ENCODE peak calls at places on chromosomes 12 and 14, in six cellular contexts. S is progenitor cell of endocrine pancreas, N is GM20000, D is psoas muscle, H is fibroblast of lung, V is dorsolateral prefrontal cortex. X is an unnamed sample.

GRCh38 chr12:31875609-31875964 is 83.6 kb upstream of the RESF1 start:
- DNase-seq in S (no peak), N (no peak), D (no peak), H (no peak), V (no peak), X (no peak)

GRCh38 chr14:103916636-103917262 is 11.5 kb upstream of the TDRD9 start:
- DNase-seq in S (no peak), N (no peak), D (no peak), H (peak; percentile 50), V (peak; percentile 40), X (no peak)

GRCh38 chr14:84162658-84163057 is 1367.3 kb upstream of the FLRT2 start:
- DNase-seq in S (no peak), N (no peak), D (no peak), H (no peak), V (no peak), X (no peak)

GRCh38 chr14:54394596-54394995 is 2.2 kb upstream of the CDKN3 start:
- DNase-seq in S (no peak), N (no peak), D (no peak), H (no peak), V (no peak), X (no peak)

GRCh38 chr12:32988982-32989381 is 92.4 kb upstream of the PKP2 start:
- DNase-seq in S (no peak), N (no peak), D (no peak), H (peak; percentile 12), V (no peak), X (no peak)

GRCh38 chr12:121145221-121145620 is 12.5 kb downstream of the P2RX7 start:
- DNase-seq in S (no peak), N (no peak), D (no peak), H (peak; percentile 26), V (no peak), X (no peak)

GRCh38 chr14:67733609-67734008 is 31.9 kb downstream of the RDH12 start:
- DNase-seq in S (no peak), N (no peak), D (no peak), H (no peak), V (no peak), X (no peak)

GRCh38 chr14:54709444-54709843 is 142.5 kb downstream of the SAMD4A start:
- DNase-seq in S (no peak), N (peak; percentile 66), D (no peak), H (peak; percentile 45), V (no peak), X (peak; percentile 56)

GRCh38 chr14:82238649-82239048 is 705.0 kb upstream of the SEL1L start:
- DNase-seq in S (no peak), N (no peak), D (no peak), H (no peak), V (no peak), X (no peak)

GRCh38 chr12:30694412-30694955 is 1.2 kb downstream of the IPO8 start:
- DNase-seq in S (no peak), N (peak; percentile 23), D (no peak), H (no peak), V (no peak), X (no peak)

GRCh38 chr12:118763239-118763638 is 218.1 kb upstream of the SRRM4 start:
- DNase-seq in S (no peak), N (no peak), D (no peak), H (no peak), V (no peak), X (no peak)

GRCh38 chr12:13135336-13136178 is 32.1 kb upstream of the GSG1 start:
- DNase-seq in S (no peak), N (no peak), D (peak; percentile 66), H (peak; percentile 88), V (peak; percentile 42), X (no peak)

GRCh38 chr12:28223853-28224252 is 33.6 kb downstream of the CCDC91 start:
- DNase-seq in S (no peak), N (no peak), D (no peak), H (no peak), V (no peak), X (no peak)

GRCh38 chr12:116236148-116236731 is 41.3 kb downstream of the MED13L start:
- DNase-seq in S (no peak), N (peak; percentile 49), D (no peak), H (peak; percentile 66), V (no peak), X (peak; percentile 3)

GRCh38 chr12:120737557-120738251 is 12.1 kb downstream of the ACADS start:
- DNase-seq in S (no peak), N (no peak), D (no peak), H (no peak), V (no peak), X (no peak)

GRCh38 chr14:21300892-21301291 is 21.0 kb downstream of the RPGRIP1 start:
- DNase-seq in S (peak; percentile 27), N (no peak), D (no peak), H (peak; percentile 11), V (peak; percentile 53), X (no peak)

GRCh38 chr12:45586486-45586885 is 143.0 kb upstream of the ARID2 start:
- DNase-seq in S (no peak), N (no peak), D (no peak), H (no peak), V (no peak), X (no peak)

GRCh38 chr12:7460375-7461259 is 16.7 kb upstream of the CD163L1 start:
- DNase-seq in S (peak; percentile 62), N (peak; percentile 62), D (no peak), H (peak; percentile 23), V (peak; percentile 67), X (no peak)

GRCh38 chr12:24469089-24469488 is 479.8 kb downstream of the BCAT1 start:
- DNase-seq in S (no peak), N (no peak), D (no peak), H (no peak), V (no peak), X (no peak)

GRCh38 chr14:76644875-76645518 is 116.3 kb upstream of the VASH1 start:
- DNase-seq in S (peak; percentile 55), N (peak; percentile 54), D (no peak), H (peak; percentile 14), V (peak; percentile 59), X (no peak)

GRCh38 chr12:42270596-42270995 is 32.5 kb upstream of the YAF2 start:
- DNase-seq in S (no peak), N (no peak), D (no peak), H (no peak), V (no peak), X (no peak)

GRCh38 chr14:23153891-23154796 is 29.3 kb downstream of the SLC7A8 start:
- DNase-seq in S (no peak), N (no peak), D (peak; percentile 94), H (peak; percentile 54), V (peak; percentile 64), X (no peak)

GRCh38 chr12:113867258-113867657 is 98.9 kb downstream of the RBM19 start:
- DNase-seq in S (no peak), N (no peak), D (no peak), H (no peak), V (no peak), X (no peak)
- TF ChIP-seq CTCF in S (peak; percentile 60), N (no peak), D (no peak), H (no peak), V (no peak), X (no peak)

DNA sequence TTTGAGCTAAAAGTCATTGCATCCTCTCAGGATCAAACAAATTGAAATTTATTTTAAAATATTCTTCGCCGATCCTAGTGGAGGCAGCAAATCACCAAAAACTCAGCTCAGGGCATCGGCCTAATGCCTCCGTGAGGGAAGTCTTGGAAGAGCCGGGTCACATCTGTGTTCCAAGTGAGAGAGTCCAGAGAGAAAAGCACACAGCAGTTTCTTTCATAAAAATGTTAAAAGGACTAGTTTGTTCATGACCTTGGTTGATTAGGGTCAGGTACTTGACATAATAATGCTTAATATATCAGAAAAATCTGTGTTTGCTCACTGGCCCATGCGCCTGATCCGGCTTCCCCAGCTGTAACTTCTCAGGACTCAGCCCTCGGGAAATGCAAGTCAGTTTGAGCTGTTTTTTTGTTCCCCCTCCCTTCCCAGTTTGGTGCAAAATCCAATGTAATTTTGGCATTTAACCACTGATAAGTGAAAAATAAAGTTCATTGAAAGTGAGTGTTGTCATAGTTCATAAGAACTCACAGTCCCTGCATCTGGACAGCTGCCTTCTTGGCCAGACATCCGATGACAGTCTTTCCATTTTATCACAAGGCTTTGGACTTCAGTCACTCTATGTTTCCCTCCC is 161.7 kb downstream of the CAND1 start:
- DNase-seq in S (no peak), N (no peak), D (peak; percentile 68), H (no peak), V (no peak), X (no peak)
- TF ChIP-seq CTCF in S (no peak), N (no peak), D (peak; percentile 20), H (peak; percentile 31), V (no peak), X (no peak)

DNA sequence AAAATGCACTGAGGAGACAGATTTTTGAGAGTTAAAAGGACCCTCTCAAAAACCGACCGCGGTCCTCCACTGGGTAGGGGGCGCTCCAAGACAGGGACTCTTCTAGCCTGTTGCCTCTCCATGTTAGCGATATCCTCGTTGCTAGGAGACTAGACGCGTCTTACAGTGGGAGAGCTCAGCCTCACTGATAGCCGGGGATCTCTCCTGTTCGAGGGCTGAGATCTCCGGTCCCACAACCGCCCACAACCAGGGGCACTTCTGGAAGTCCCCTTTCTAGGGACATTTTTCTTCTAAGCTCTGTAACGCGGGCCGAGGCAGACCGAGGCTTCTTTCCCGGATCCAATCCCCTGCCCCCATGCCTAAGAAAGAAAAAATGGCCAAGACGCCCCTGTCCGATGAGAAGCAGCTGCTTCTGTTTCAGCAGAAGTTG is 21.3 kb downstream of the FKBP11 start:
- DNase-seq in S (peak; percentile 60), N (peak; percentile 85), D (peak; percentile 75), H (peak; percentile 86), V (peak; percentile 80), X (peak; percentile 42)
- TF ChIP-seq CTCF in S (peak; percentile 74), N (peak; percentile 70), D (peak; percentile 43), H (peak; percentile 64), V (peak; percentile 72), X (peak; percentile 68)

DNA sequence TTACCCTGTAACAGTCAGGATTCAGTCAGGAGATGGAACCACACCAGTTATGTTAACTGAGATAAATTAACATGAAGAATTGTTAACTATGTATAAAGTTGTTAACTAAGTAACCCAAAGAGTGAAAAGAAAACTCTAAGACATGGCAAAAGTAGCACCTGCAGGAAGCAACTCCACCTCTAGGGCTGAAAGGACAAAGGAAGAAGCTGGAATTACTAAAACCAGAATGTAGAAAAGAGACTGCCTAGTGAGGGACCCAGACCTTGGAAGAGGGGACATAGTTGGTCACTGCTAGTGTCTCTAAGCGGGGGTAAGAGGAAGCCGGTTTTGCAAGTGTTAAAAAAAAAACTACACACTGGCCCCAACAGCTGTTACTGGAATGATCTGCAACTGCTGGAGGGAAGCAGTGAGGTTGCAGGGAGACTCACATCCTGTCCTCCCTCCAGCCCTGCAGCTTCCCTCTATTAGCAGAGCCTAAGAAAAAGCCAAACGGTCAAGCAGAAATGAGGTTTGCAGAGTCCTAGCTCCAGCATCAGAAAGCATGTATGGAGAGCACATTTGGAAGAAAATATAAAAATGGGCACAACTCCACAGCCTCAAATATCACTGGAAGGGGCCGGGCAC is 39.7 kb downstream of the GPR135 start:
- DNase-seq in S (no peak), N (no peak), D (no peak), H (peak; percentile 23), V (no peak), X (no peak)
- TF ChIP-seq CTCF in S (no peak), N (no peak), D (no peak), H (no peak), V (no peak), X (no peak)

GRCh38 chr12:75560167-75560566 is 48.8 kb upstream of the KRR1 start:
- DNase-seq in S (no peak), N (peak; percentile 27), D (no peak), H (peak; percentile 64), V (no peak), X (no peak)
- TF ChIP-seq CTCF in S (peak; percentile 33), N (no peak), D (peak; percentile 22), H (peak; percentile 36), V (peak; percentile 50), X (peak; percentile 40)